ENCODE peak calls at places on chromosome 12, in six cellular contexts. One of them, this sample, is unnamed.

GRCh38 chr12:130178291-130178690 is 16.0 kb downstream of the FZD10 start:
- DNase-seq in HuH-7.5: no peak
- DNase-seq in GM13977: no peak
- DNase-seq in C1 segment of cervical spinal cord: no peak
- DNase-seq in activated CD4-positive, alpha-beta T cell treated with anti-CD3 and anti-CD28 coated beads for 4 hours: no peak
- DNase-seq in activated T-cell treated with anti-CD3 and anti-CD28 coated beads, Interleukin-2, amount 50 U/mL, for 48 hours: no peak
- DNase-seq in this sample: no peak

GRCh38 chr12:106291342-106291741 is 11.2 kb upstream of the TCP11L2 start:
- DNase-seq in HuH-7.5: no peak
- DNase-seq in activated T-cell treated with anti-CD3 and anti-CD28 coated beads, Interleukin-2, amount 50 U/mL, for 48 hours: no peak
- DNase-seq in GM13977: no peak
- DNase-seq in activated CD4-positive, alpha-beta T cell treated with anti-CD3 and anti-CD28 coated beads for 4 hours: no peak
- DNase-seq in C1 segment of cervical spinal cord: no peak
- DNase-seq in this sample: no peak

GRCh38 chr12:4434299-4434698 is 11.3 kb downstream of the FGF6 start:
- DNase-seq in C1 segment of cervical spinal cord: no peak
- DNase-seq in activated CD4-positive, alpha-beta T cell treated with anti-CD3 and anti-CD28 coated beads for 4 hours: no peak
- DNase-seq in activated T-cell treated with anti-CD3 and anti-CD28 coated beads, Interleukin-2, amount 50 U/mL, for 48 hours: no peak
- DNase-seq in GM13977: no peak
- DNase-seq in HuH-7.5: no peak
- DNase-seq in this sample: no peak

GRCh38 chr12:92108651-92109050 is 37.0 kb downstream of the BTG1 start:
- DNase-seq in activated CD4-positive, alpha-beta T cell treated with anti-CD3 and anti-CD28 coated beads for 4 hours: no peak
- DNase-seq in HuH-7.5: no peak
- DNase-seq in GM13977: no peak
- DNase-seq in C1 segment of cervical spinal cord: no peak
- DNase-seq in activated T-cell treated with anti-CD3 and anti-CD28 coated beads, Interleukin-2, amount 50 U/mL, for 48 hours: no peak
- DNase-seq in this sample: no peak

GRCh38 chr12:56836317-56836716 is 73.2 kb downstream of the HSD17B6 start:
- DNase-seq in activated T-cell treated with anti-CD3 and anti-CD28 coated beads, Interleukin-2, amount 50 U/mL, for 48 hours: no peak
- DNase-seq in GM13977: no peak
- DNase-seq in activated CD4-positive, alpha-beta T cell treated with anti-CD3 and anti-CD28 coated beads for 4 hours: no peak
- DNase-seq in C1 segment of cervical spinal cord: no peak
- DNase-seq in HuH-7.5: no peak
- DNase-seq in this sample: peak; percentile 18

GRCh38 chr12:128570191-128571065 is 253.3 kb downstream of the SLC15A4 start:
- DNase-seq in activated T-cell treated with anti-CD3 and anti-CD28 coated beads, Interleukin-2, amount 50 U/mL, for 48 hours: peak; percentile 27
- DNase-seq in GM13977: peak; percentile 33
- DNase-seq in C1 segment of cervical spinal cord: no peak
- DNase-seq in HuH-7.5: no peak
- DNase-seq in activated CD4-positive, alpha-beta T cell treated with anti-CD3 and anti-CD28 coated beads for 4 hours: no peak
- DNase-seq in this sample: no peak

GRCh38 chr12:52173526-52173925 is 18.3 kb downstream of the KRT80 start:
- DNase-seq in GM13977: no peak
- DNase-seq in activated T-cell treated with anti-CD3 and anti-CD28 coated beads, Interleukin-2, amount 50 U/mL, for 48 hours: no peak
- DNase-seq in C1 segment of cervical spinal cord: no peak
- DNase-seq in activated CD4-positive, alpha-beta T cell treated with anti-CD3 and anti-CD28 coated beads for 4 hours: no peak
- DNase-seq in HuH-7.5: no peak
- DNase-seq in this sample: no peak

GRCh38 chr12:64042901-64043300 is 179.2 kb downstream of the KICS2 start:
- DNase-seq in GM13977: no peak
- DNase-seq in activated CD4-positive, alpha-beta T cell treated with anti-CD3 and anti-CD28 coated beads for 4 hours: no peak
- DNase-seq in HuH-7.5: no peak
- DNase-seq in C1 segment of cervical spinal cord: no peak
- DNase-seq in activated T-cell treated with anti-CD3 and anti-CD28 coated beads, Interleukin-2, amount 50 U/mL, for 48 hours: no peak
- DNase-seq in this sample: no peak

This sample was measured in stimulated activated naive CD4-positive, alpha-beta T cell.